ENCODE peak calls at places on chromosomes 4 and X, in four cellular contexts. Z is NCI-H1436 treated with DMSO at 0.1 percent for 48 hours, L is GM20000, U is M059J. P is an unnamed sample.

GRCh38 chr4:10457255-10457801 is at the start of gene ZNF518B:
- DNase-seq in Z (no peak), L (peak; percentile 96), U (peak; percentile 18), P (peak; percentile 58)

GRCh38 chrX:119728487-119728886 is 29.9 kb upstream of the SOWAHD start:
- DNase-seq in Z (no peak), L (no peak), U (no peak), P (no peak)

GRCh38 chr4:48804584-48805301 is 24.7 kb upstream of the FRYL start:
- DNase-seq in Z (no peak), L (no peak), U (no peak), P (no peak)

GRCh38 chr4:6548882-6549230 is 26.1 kb upstream of the MAN2B2 start:
- DNase-seq in Z (no peak), L (no peak), U (no peak), P (no peak)

GRCh38 chr4:164648151-164648848 is 105.6 kb upstream of the SMIM31 start:
- DNase-seq in Z (no peak), L (no peak), U (peak; percentile 76), P (peak; percentile 18)

GRCh38 chr4:159248383-159249178 is 145.7 kb downstream of the RAPGEF2 start:
- DNase-seq in Z (peak; percentile 77), L (peak; percentile 12), U (no peak), P (no peak)

GRCh38 chrX:41491267-41492004 is 44.3 kb downstream of the NYX start:
- DNase-seq in Z (no peak), L (no peak), U (peak; percentile 95), P (peak; percentile 89)

GRCh38 chrX:118595501-118596042 is 100.0 kb downstream of the DOCK11 start:
- DNase-seq in Z (no peak), L (no peak), U (peak; percentile 3), P (no peak)

GRCh38 chrX:49174723-49175122 is 3.0 kb downstream of the PLP2 start:
- DNase-seq in Z (no peak), L (no peak), U (no peak), P (no peak)

GRCh38 chrX:109856974-109857373 is 123.9 kb upstream of the ACSL4 start:
- DNase-seq in Z (no peak), L (no peak), U (no peak), P (peak; percentile 56)

GRCh38 chr4:184503869-184504300 is 29.5 kb upstream of the IRF2 start:
- DNase-seq in Z (no peak), L (no peak), U (peak; percentile 38), P (peak; percentile 63)

GRCh38 chr4:161655148-161655547 is 508.7 kb downstream of the FSTL5 start:
- DNase-seq in Z (no peak), L (no peak), U (no peak), P (no peak)

GRCh38 chr4:26083987-26084386 is 170.0 kb downstream of the SMIM20 start:
- DNase-seq in Z (no peak), L (peak; percentile 35), U (peak; percentile 94), P (peak; percentile 90)

GRCh38 chr4:100742045-100742444 is 224.2 kb upstream of the EMCN start:
- DNase-seq in Z (no peak), L (no peak), U (peak; percentile 43), P (peak; percentile 63)

GRCh38 chr4:188262464-188262863 is 123.2 kb downstream of the TRIML1 start:
- DNase-seq in Z (no peak), L (no peak), U (peak; percentile 79), P (peak; percentile 24)

GRCh38 chr4:162787120-162787519 is 379.6 kb downstream of the NAF1 start:
- DNase-seq in Z (no peak), L (no peak), U (no peak), P (no peak)

GRCh38 chrX:12360991-12361598 is 222.8 kb downstream of the FRMPD4 start:
- DNase-seq in Z (no peak), L (no peak), U (peak; percentile 62), P (peak; percentile 44)

GRCh38 chr4:182306792-182307507 is 63.7 kb downstream of the TENM3 start:
- DNase-seq in Z (peak; percentile 50), L (no peak), U (peak; percentile 57), P (peak; percentile 20)